ENCODE peak calls at places on chromosomes 2 and 18, in ten cellular contexts. One of them, this sample, is unnamed.

GRCh38 chr2:200483729-200484198 is 26.1 kb downstream of the KCTD18 start:
- DNase-seq in HepG2: peak; percentile 64
- DNase-seq in GM06990: no peak
- DNase-seq in heart right ventricle: no peak
- DNase-seq in left ventricle myocardium inferior: no peak
- DNase-seq in DND-41: peak; percentile 32
- DNase-seq in choroid plexus epithelial cell: peak; percentile 52
- DNase-seq in thoracic aorta: no peak
- DNase-seq in fibroblast of pulmonary artery: peak; percentile 37
- DNase-seq in Panc1: peak; percentile 20
- DNase-seq in this sample: peak; percentile 71

GRCh38 chr18:78814321-78814720 is 165.3 kb upstream of the SALL3 start:
- DNase-seq in HepG2: peak; percentile 9
- DNase-seq in GM06990: no peak
- DNase-seq in heart right ventricle: no peak
- DNase-seq in left ventricle myocardium inferior: no peak
- DNase-seq in DND-41: no peak
- DNase-seq in choroid plexus epithelial cell: no peak
- DNase-seq in thoracic aorta: no peak
- DNase-seq in fibroblast of pulmonary artery: no peak
- DNase-seq in Panc1: no peak
- DNase-seq in this sample: no peak

GRCh38 chr2:9331704-9332103 is 91.6 kb downstream of the ITGB1BP1 start:
- DNase-seq in HepG2: no peak
- DNase-seq in GM06990: no peak
- DNase-seq in heart right ventricle: no peak
- DNase-seq in left ventricle myocardium inferior: no peak
- DNase-seq in DND-41: no peak
- DNase-seq in choroid plexus epithelial cell: peak; percentile 68
- DNase-seq in thoracic aorta: no peak
- DNase-seq in fibroblast of pulmonary artery: peak; percentile 73
- DNase-seq in Panc1: no peak
- DNase-seq in this sample: no peak

GRCh38 chr2:8659092-8659734 is 22.6 kb upstream of the ID2 start:
- DNase-seq in HepG2: peak; percentile 69
- DNase-seq in GM06990: no peak
- DNase-seq in heart right ventricle: no peak
- DNase-seq in left ventricle myocardium inferior: no peak
- DNase-seq in DND-41: no peak
- DNase-seq in choroid plexus epithelial cell: no peak
- DNase-seq in thoracic aorta: no peak
- DNase-seq in fibroblast of pulmonary artery: no peak
- DNase-seq in Panc1: no peak
- DNase-seq in this sample: no peak

GRCh38 chr2:238103465-238104070 is 3.4 kb downstream of the ESPNL start:
- DNase-seq in HepG2: no peak
- DNase-seq in GM06990: no peak
- DNase-seq in heart right ventricle: no peak
- DNase-seq in left ventricle myocardium inferior: no peak
- DNase-seq in DND-41: no peak
- DNase-seq in choroid plexus epithelial cell: no peak
- DNase-seq in thoracic aorta: no peak
- DNase-seq in fibroblast of pulmonary artery: no peak
- DNase-seq in Panc1: no peak
- DNase-seq in this sample: no peak

GRCh38 chr2:9406529-9407362 is 16.6 kb downstream of the ITGB1BP1 start:
- DNase-seq in HepG2: no peak
- DNase-seq in GM06990: no peak
- DNase-seq in heart right ventricle: no peak
- DNase-seq in left ventricle myocardium inferior: no peak
- DNase-seq in DND-41: no peak
- DNase-seq in choroid plexus epithelial cell: no peak
- DNase-seq in thoracic aorta: no peak
- DNase-seq in fibroblast of pulmonary artery: no peak
- DNase-seq in Panc1: no peak
- DNase-seq in this sample: no peak

GRCh38 chr2:71004356-71004755 is 9.7 kb upstream of the TEX261 start:
- DNase-seq in HepG2: no peak
- DNase-seq in GM06990: no peak
- DNase-seq in heart right ventricle: no peak
- DNase-seq in left ventricle myocardium inferior: no peak
- DNase-seq in DND-41: no peak
- DNase-seq in choroid plexus epithelial cell: no peak
- DNase-seq in thoracic aorta: no peak
- DNase-seq in fibroblast of pulmonary artery: no peak
- DNase-seq in Panc1: no peak
- DNase-seq in this sample: no peak

GRCh38 chr18:58235001-58235436 is 191.0 kb downstream of the NEDD4L start:
- DNase-seq in HepG2: peak; percentile 56
- DNase-seq in GM06990: no peak
- DNase-seq in heart right ventricle: no peak
- DNase-seq in left ventricle myocardium inferior: no peak
- DNase-seq in DND-41: no peak
- DNase-seq in choroid plexus epithelial cell: no peak
- DNase-seq in thoracic aorta: no peak
- DNase-seq in fibroblast of pulmonary artery: no peak
- DNase-seq in Panc1: no peak
- DNase-seq in this sample: no peak

GRCh38 chr2:134782792-134783191 is 55.6 kb upstream of the ACMSD start:
- DNase-seq in HepG2: peak; percentile 73
- DNase-seq in GM06990: no peak
- DNase-seq in heart right ventricle: no peak
- DNase-seq in left ventricle myocardium inferior: no peak
- DNase-seq in DND-41: peak; percentile 20
- DNase-seq in choroid plexus epithelial cell: peak; percentile 47
- DNase-seq in thoracic aorta: no peak
- DNase-seq in fibroblast of pulmonary artery: peak; percentile 23
- DNase-seq in Panc1: no peak
- DNase-seq in this sample: peak; percentile 31

GRCh38 chr2:202378661-202379338 is 2.7 kb downstream of the BMPR2 start:
- DNase-seq in HepG2: no peak
- DNase-seq in GM06990: no peak
- DNase-seq in heart right ventricle: no peak
- DNase-seq in left ventricle myocardium inferior: no peak
- DNase-seq in DND-41: no peak
- DNase-seq in choroid plexus epithelial cell: peak; percentile 41
- DNase-seq in thoracic aorta: no peak
- DNase-seq in fibroblast of pulmonary artery: no peak
- DNase-seq in Panc1: no peak
- DNase-seq in this sample: no peak

GRCh38 chr2:65539633-65540032 is 107.2 kb upstream of the SPRED2 start:
- DNase-seq in HepG2: no peak
- DNase-seq in GM06990: no peak
- DNase-seq in heart right ventricle: no peak
- DNase-seq in left ventricle myocardium inferior: no peak
- DNase-seq in DND-41: no peak
- DNase-seq in choroid plexus epithelial cell: no peak
- DNase-seq in thoracic aorta: no peak
- DNase-seq in fibroblast of pulmonary artery: no peak
- DNase-seq in Panc1: no peak
- DNase-seq in this sample: no peak

GRCh38 chr2:166468124-166469024 is 25.7 kb downstream of the SCN7A start:
- DNase-seq in HepG2: no peak
- DNase-seq in GM06990: no peak
- DNase-seq in heart right ventricle: no peak
- DNase-seq in left ventricle myocardium inferior: no peak
- DNase-seq in DND-41: no peak
- DNase-seq in choroid plexus epithelial cell: peak; percentile 12
- DNase-seq in thoracic aorta: no peak
- DNase-seq in fibroblast of pulmonary artery: peak; percentile 31
- DNase-seq in Panc1: no peak
- DNase-seq in this sample: no peak

GRCh38 chr2:71695235-71696120 is 242.1 kb downstream of the DYSF start:
- DNase-seq in HepG2: no peak
- DNase-seq in GM06990: no peak
- DNase-seq in heart right ventricle: no peak
- DNase-seq in left ventricle myocardium inferior: no peak
- DNase-seq in DND-41: no peak
- DNase-seq in choroid plexus epithelial cell: no peak
- DNase-seq in thoracic aorta: no peak
- DNase-seq in fibroblast of pulmonary artery: no peak
- DNase-seq in Panc1: no peak
- DNase-seq in this sample: no peak

GRCh38 chr2:140526575-140526974 is 1604.2 kb downstream of the LRP1B start:
- DNase-seq in HepG2: no peak
- DNase-seq in GM06990: no peak
- DNase-seq in heart right ventricle: no peak
- DNase-seq in left ventricle myocardium inferior: no peak
- DNase-seq in DND-41: no peak
- DNase-seq in choroid plexus epithelial cell: peak; percentile 61
- DNase-seq in thoracic aorta: no peak
- DNase-seq in fibroblast of pulmonary artery: peak; percentile 77
- DNase-seq in Panc1: no peak
- DNase-seq in this sample: no peak

GRCh38 chr2:905091-905832 is 45.4 kb upstream of the SNTG2 start:
- DNase-seq in HepG2: no peak
- DNase-seq in GM06990: no peak
- DNase-seq in heart right ventricle: no peak
- DNase-seq in left ventricle myocardium inferior: no peak
- DNase-seq in DND-41: no peak
- DNase-seq in choroid plexus epithelial cell: no peak
- DNase-seq in thoracic aorta: no peak
- DNase-seq in fibroblast of pulmonary artery: no peak
- DNase-seq in Panc1: no peak
- DNase-seq in this sample: no peak

GRCh38 chr2:172455121-172455515 is 27.7 kb downstream of the ITGA6 start:
- DNase-seq in HepG2: no peak
- DNase-seq in GM06990: no peak
- DNase-seq in heart right ventricle: no peak
- DNase-seq in left ventricle myocardium inferior: no peak
- DNase-seq in DND-41: no peak
- DNase-seq in choroid plexus epithelial cell: no peak
- DNase-seq in thoracic aorta: no peak
- DNase-seq in fibroblast of pulmonary artery: no peak
- DNase-seq in Panc1: no peak
- DNase-seq in this sample: no peak

GRCh38 chr2:155368934-155369333 is 670.4 kb downstream of the KCNJ3 start:
- DNase-seq in HepG2: peak; percentile 12
- DNase-seq in GM06990: no peak
- DNase-seq in heart right ventricle: no peak
- DNase-seq in left ventricle myocardium inferior: no peak
- DNase-seq in DND-41: no peak
- DNase-seq in choroid plexus epithelial cell: peak; percentile 24
- DNase-seq in thoracic aorta: no peak
- DNase-seq in fibroblast of pulmonary artery: peak; percentile 19
- DNase-seq in Panc1: no peak
- DNase-seq in this sample: no peak

GRCh38 chr2:154623819-154624218 is 74.7 kb upstream of the KCNJ3 start:
- DNase-seq in HepG2: peak; percentile 42
- DNase-seq in GM06990: no peak
- DNase-seq in heart right ventricle: peak; percentile 20
- DNase-seq in left ventricle myocardium inferior: no peak
- DNase-seq in DND-41: no peak
- DNase-seq in choroid plexus epithelial cell: peak; percentile 20
- DNase-seq in thoracic aorta: no peak
- DNase-seq in fibroblast of pulmonary artery: peak; percentile 17
- DNase-seq in Panc1: peak; percentile 20
- DNase-seq in this sample: peak; percentile 69

GRCh38 chr18:11163668-11164067 is 14.3 kb upstream of the PIEZO2 start:
- DNase-seq in HepG2: no peak
- DNase-seq in GM06990: peak; percentile 47
- DNase-seq in heart right ventricle: no peak
- DNase-seq in left ventricle myocardium inferior: peak; percentile 27
- DNase-seq in DND-41: no peak
- DNase-seq in choroid plexus epithelial cell: peak; percentile 35
- DNase-seq in thoracic aorta: no peak
- DNase-seq in fibroblast of pulmonary artery: peak; percentile 42
- DNase-seq in Panc1: no peak
- DNase-seq in this sample: peak; percentile 23
- TF ChIP-seq CTCF in HepG2: no peak
- TF ChIP-seq CTCF in GM06990: peak; percentile 76
- TF ChIP-seq CTCF in heart right ventricle: peak; percentile 46
- TF ChIP-seq CTCF in left ventricle myocardium inferior: peak; percentile 64
- TF ChIP-seq CTCF in DND-41: no peak
- TF ChIP-seq CTCF in choroid plexus epithelial cell: peak; percentile 61
- TF ChIP-seq CTCF in thoracic aorta: no peak
- TF ChIP-seq CTCF in fibroblast of pulmonary artery: peak; percentile 70
- TF ChIP-seq CTCF in Panc1: peak; percentile 59
- TF ChIP-seq CTCF in this sample: peak; percentile 59

GRCh38 chr2:60100034-60100433 is 453.4 kb downstream of the BCL11A start:
- DNase-seq in HepG2: no peak
- DNase-seq in GM06990: no peak
- DNase-seq in heart right ventricle: no peak
- DNase-seq in left ventricle myocardium inferior: no peak
- DNase-seq in DND-41: peak; percentile 96
- DNase-seq in choroid plexus epithelial cell: no peak
- DNase-seq in thoracic aorta: no peak
- DNase-seq in fibroblast of pulmonary artery: no peak
- DNase-seq in Panc1: no peak
- DNase-seq in this sample: no peak
- H3K4me3 ChIP-seq in HepG2: no peak overlapping the region
- H3K4me3 ChIP-seq in GM06990: no peak overlapping the region
- H3K4me3 ChIP-seq in heart right ventricle: no peak overlapping the region
- H3K4me3 ChIP-seq in left ventricle myocardium inferior: no peak overlapping the region
- H3K4me3 ChIP-seq in DND-41: no peak overlapping the region
- H3K4me3 ChIP-seq in choroid plexus epithelial cell: no peak overlapping the region
- H3K4me3 ChIP-seq in thoracic aorta: no peak overlapping the region
- H3K4me3 ChIP-seq in fibroblast of pulmonary artery: no peak overlapping the region
- H3K4me3 ChIP-seq in Panc1: no peak overlapping the region
- H3K4me3 ChIP-seq in this sample: no peak overlapping the region

DNA sequence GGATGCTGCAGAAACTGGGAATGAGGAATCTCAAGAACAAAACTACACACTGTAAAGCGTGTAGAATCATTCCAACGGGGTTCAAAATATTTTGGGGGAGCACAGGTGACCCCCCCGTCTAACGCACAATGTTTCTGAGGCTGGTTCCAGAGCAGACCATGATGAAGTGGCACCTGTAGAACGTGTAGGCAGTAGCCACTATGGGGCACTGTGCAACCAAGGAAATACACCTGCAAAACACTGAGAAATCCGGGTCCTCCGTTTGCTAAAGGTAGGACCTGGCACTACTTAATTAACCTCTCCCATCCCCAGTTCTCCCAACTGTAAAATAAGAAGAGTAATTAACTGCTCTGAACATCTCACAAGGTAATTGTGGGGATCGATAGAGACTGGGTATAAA is 22.6 kb downstream of the ST6GAL2 start:
- DNase-seq in HepG2: no peak
- DNase-seq in GM06990: no peak
- DNase-seq in heart right ventricle: no peak
- DNase-seq in left ventricle myocardium inferior: no peak
- DNase-seq in DND-41: no peak
- DNase-seq in choroid plexus epithelial cell: peak; percentile 32
- DNase-seq in thoracic aorta: no peak
- DNase-seq in fibroblast of pulmonary artery: no peak
- DNase-seq in Panc1: no peak
- DNase-seq in this sample: no peak
- TF ChIP-seq CTCF in HepG2: peak; percentile 60
- TF ChIP-seq CTCF in GM06990: no peak
- TF ChIP-seq CTCF in heart right ventricle: peak; percentile 9
- TF ChIP-seq CTCF in left ventricle myocardium inferior: peak; percentile 44
- TF ChIP-seq CTCF in DND-41: peak; percentile 21
- TF ChIP-seq CTCF in choroid plexus epithelial cell: peak; percentile 60
- TF ChIP-seq CTCF in thoracic aorta: no peak
- TF ChIP-seq CTCF in fibroblast of pulmonary artery: peak; percentile 15
- TF ChIP-seq CTCF in Panc1: peak; percentile 34
- TF ChIP-seq CTCF in this sample: no peak

DNA sequence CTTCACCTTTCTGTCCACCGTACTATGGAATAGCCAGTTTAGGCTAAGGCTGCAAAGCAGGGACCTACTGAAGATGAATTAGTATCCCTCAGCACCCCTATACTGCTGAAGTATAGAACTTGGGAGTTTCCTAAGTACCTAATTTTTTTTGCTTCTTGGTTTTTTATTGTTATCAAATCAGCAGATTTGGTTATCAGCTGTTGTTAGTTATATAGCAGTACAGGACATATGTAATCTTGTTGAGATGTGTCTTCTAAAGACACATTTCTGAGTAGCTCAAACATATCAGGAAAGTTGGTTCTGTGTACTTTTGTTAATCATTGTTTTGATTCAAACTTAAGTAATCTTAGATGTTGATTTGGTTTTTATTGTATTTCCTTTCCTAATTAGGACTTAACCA is 5.2 kb downstream of the MYL12A start:
- DNase-seq in HepG2: no peak
- DNase-seq in GM06990: no peak
- DNase-seq in heart right ventricle: no peak
- DNase-seq in left ventricle myocardium inferior: no peak
- DNase-seq in DND-41: no peak
- DNase-seq in choroid plexus epithelial cell: no peak
- DNase-seq in thoracic aorta: no peak
- DNase-seq in fibroblast of pulmonary artery: no peak
- DNase-seq in Panc1: no peak
- DNase-seq in this sample: no peak
- H3K4me3 ChIP-seq in HepG2: no peak overlapping the region
- H3K4me3 ChIP-seq in GM06990: no peak overlapping the region
- H3K4me3 ChIP-seq in heart right ventricle: peak overlapping the region; percentile 14
- H3K4me3 ChIP-seq in left ventricle myocardium inferior: peak overlapping the region; percentile 98
- H3K4me3 ChIP-seq in DND-41: no peak overlapping the region
- H3K4me3 ChIP-seq in choroid plexus epithelial cell: no peak overlapping the region
- H3K4me3 ChIP-seq in thoracic aorta: peak overlapping the region; percentile 56
- H3K4me3 ChIP-seq in fibroblast of pulmonary artery: no peak overlapping the region
- H3K4me3 ChIP-seq in Panc1: no peak overlapping the region
- H3K4me3 ChIP-seq in this sample: no peak overlapping the region